ENCODE peak calls at places on chromosome 12, in eight cellular contexts. O is lower leg skin, D is fibroblast of the aortic adventitia, Y is AG10803, V is right atrium auricular region, X is fibroblast of mammary gland, Z is OCI-LY7, Q is ascending aorta. I is an unnamed sample.

GRCh38 chr12:100896192-100896591 is 101.6 kb downstream of the ANO4 start:
- DNase-seq in O (no peak), D (no peak), Y (no peak), V (no peak), X (no peak), Z (no peak), Q (no peak), I (no peak)

GRCh38 chr12:50971946-50972345 is 19.6 kb downstream of the HIGD1C start:
- DNase-seq in O (no peak), D (peak; percentile 37), Y (peak; percentile 86), V (no peak), X (peak; percentile 77), Z (no peak), Q (no peak), I (peak; percentile 10)

GRCh38 chr12:93698307-93699092 is 21.3 kb downstream of the CRADD start:
- DNase-seq in O (no peak), D (peak; percentile 41), Y (peak; percentile 26), V (no peak), X (no peak), Z (no peak), Q (no peak), I (peak; percentile 44)

GRCh38 chr12:97837401-97837800 is 374.8 kb downstream of the RMST start:
- DNase-seq in O (no peak), D (no peak), Y (peak; percentile 13), V (no peak), X (peak; percentile 84), Z (no peak), Q (no peak), I (no peak)

GRCh38 chr12:52924764-52925716 is 20.2 kb upstream of the KRT8 start:
- DNase-seq in O (no peak), D (peak; percentile 97), Y (peak; percentile 80), V (no peak), X (peak; percentile 54), Z (no peak), Q (no peak), I (peak; percentile 90)

GRCh38 chr12:127629066-127629820 is 637.7 kb upstream of the TMEM132C start:
- DNase-seq in O (no peak), D (no peak), Y (peak; percentile 25), V (no peak), X (peak; percentile 49), Z (no peak), Q (no peak), I (no peak)

GRCh38 chr12:44812062-44812461 is 64.1 kb downstream of the NELL2 start:
- DNase-seq in O (no peak), D (no peak), Y (no peak), V (no peak), X (peak; percentile 1), Z (peak; percentile 77), Q (no peak), I (no peak)

GRCh38 chr12:53613821-53614220 is 12.4 kb downstream of the ATF7 start:
- DNase-seq in O (no peak), D (peak; percentile 62), Y (peak; percentile 76), V (no peak), X (peak; percentile 57), Z (no peak), Q (no peak), I (no peak)

GRCh38 chr12:32051511-32052299 is 54.9 kb upstream of the BICD1 start:
- DNase-seq in O (no peak), D (peak; percentile 88), Y (peak; percentile 84), V (no peak), X (peak; percentile 96), Z (no peak), Q (no peak), I (peak; percentile 97)

GRCh38 chr12:21456291-21456780 is 18.9 kb downstream of the PYROXD1 start:
- DNase-seq in O (no peak), D (no peak), Y (no peak), V (no peak), X (no peak), Z (no peak), Q (no peak), I (no peak)

GRCh38 chr12:47812797-47813490 is 6.8 kb downstream of the HDAC7 start:
- DNase-seq in O (peak; percentile 88), D (peak; percentile 90), Y (peak; percentile 81), V (peak; percentile 94), X (peak; percentile 85), Z (peak; percentile 96), Q (peak; percentile 86), I (peak; percentile 83)
- TF ChIP-seq CTCF in O (no peak), D (no peak), Y (no peak), V (no peak), X (no peak), Z (peak; percentile 36), Q (peak; percentile 6), I (no peak)

GRCh38 chr12:105562727-105563072 is 232.2 kb downstream of the C12orf75 start:
- DNase-seq in O (peak; percentile 15), D (no peak), Y (no peak), V (no peak), X (no peak), Z (no peak), Q (no peak), I (no peak)

GRCh38 chr12:105559292-105559691 is 228.8 kb downstream of the C12orf75 start:
- DNase-seq in O (no peak), D (no peak), Y (no peak), V (no peak), X (no peak), Z (no peak), Q (no peak), I (no peak)

GRCh38 chr12:105567061-105567460 is 236.6 kb downstream of the C12orf75 start:
- DNase-seq in O (no peak), D (no peak), Y (no peak), V (no peak), X (peak; percentile 3), Z (no peak), Q (no peak), I (no peak)

DNA sequence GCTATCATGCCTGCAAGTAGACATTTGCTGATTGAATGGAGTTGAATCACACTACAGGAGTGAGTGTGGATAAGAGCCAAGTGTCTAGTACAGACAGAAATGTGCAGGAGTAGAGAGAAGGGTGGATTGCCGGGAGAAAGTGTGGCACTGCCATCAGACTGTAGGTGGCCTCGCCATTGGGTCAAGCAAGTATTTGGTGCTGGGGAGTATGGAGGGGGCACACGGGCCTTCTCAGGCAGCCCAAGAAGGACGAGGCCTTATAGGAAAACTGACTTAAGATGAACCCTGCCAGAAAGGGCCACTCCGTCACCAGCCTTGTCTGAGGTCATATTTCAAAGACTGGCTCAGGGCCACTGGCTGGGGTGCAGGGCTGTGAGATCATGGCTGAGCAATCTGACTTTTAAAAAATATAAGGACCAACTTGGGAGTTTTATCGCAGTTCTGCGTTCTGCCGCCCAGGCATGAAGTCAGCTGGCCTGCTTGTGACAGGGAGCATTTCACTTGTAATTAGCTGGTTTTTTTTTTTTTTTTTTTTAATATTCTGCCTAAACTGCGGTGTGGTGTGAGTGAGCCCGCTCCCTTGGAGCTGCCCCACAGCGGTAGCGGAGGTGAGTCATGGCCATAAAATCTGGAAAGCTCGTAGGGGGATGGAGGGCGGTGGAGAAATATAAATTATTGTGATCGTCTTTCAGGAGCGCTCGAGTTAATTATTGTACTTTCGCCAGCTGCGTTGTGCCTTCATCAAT is 231.7 kb downstream of the C12orf75 start:
- DNase-seq in O (peak; percentile 16), D (peak; percentile 86), Y (peak; percentile 91), V (peak; percentile 66), X (peak; percentile 88), Z (no peak), Q (peak; percentile 28), I (peak; percentile 66)
- TF ChIP-seq CTCF in O (no peak), D (no peak), Y (no peak), V (no peak), X (no peak), Z (no peak), Q (no peak), I (peak; percentile 22)

DNA sequence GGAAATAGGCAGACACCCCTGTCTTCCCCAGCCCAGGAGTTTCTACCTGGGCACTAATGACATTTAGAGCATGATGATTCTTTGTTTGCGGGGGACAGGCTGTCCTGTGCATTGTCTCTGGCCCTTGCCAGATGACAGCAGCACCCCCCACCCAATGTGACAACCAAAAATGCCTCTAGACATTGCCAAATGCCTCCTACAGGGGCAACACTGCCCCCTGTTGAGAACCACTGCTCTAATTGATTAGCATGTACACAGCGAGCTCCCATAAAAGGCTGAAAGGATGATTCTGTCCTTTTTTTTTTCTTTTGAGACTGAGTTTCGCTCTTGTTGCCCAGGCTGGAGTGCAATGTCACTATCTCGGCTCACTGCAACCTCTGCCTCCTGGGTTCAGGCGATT is 50.5 kb downstream of the MAP1LC3B2 start:
- DNase-seq in O (no peak), D (no peak), Y (no peak), V (no peak), X (no peak), Z (peak; percentile 57), Q (no peak), I (no peak)
- TF ChIP-seq CTCF in O (no peak), D (peak; percentile 17), Y (peak; percentile 32), V (no peak), X (peak; percentile 52), Z (peak; percentile 75), Q (no peak), I (peak; percentile 71)

GRCh38 chr12:753401-754237 is 1.2 kb downstream of the WNK1 start:
- DNase-seq in O (peak; percentile 28), D (peak; percentile 32), Y (no peak), V (peak; percentile 64), X (peak; percentile 11), Z (peak; percentile 57), Q (no peak), I (no peak)

GRCh38 chr12:754238-754816 is 1.9 kb downstream of the WNK1 start:
- DNase-seq in O (no peak), D (peak; percentile 27), Y (no peak), V (no peak), X (peak; percentile 36), Z (peak; percentile 31), Q (no peak), I (no peak)

GRCh38 chr12:752673-753400 is 458 bp downstream of the WNK1 start:
- DNase-seq in O (peak; percentile 36), D (peak; percentile 27), Y (peak; percentile 53), V (peak; percentile 60), X (peak; percentile 36), Z (peak; percentile 72), Q (no peak), I (no peak)

GRCh38 chr12:751828-752672 is at the start of gene WNK1:
- DNase-seq in O (peak; percentile 98), D (peak; percentile 99), Y (peak; percentile 99), V (peak; percentile 98), X (peak; percentile 99), Z (peak; percentile 99), Q (peak; percentile 93), I (peak; percentile 98)

DNA sequence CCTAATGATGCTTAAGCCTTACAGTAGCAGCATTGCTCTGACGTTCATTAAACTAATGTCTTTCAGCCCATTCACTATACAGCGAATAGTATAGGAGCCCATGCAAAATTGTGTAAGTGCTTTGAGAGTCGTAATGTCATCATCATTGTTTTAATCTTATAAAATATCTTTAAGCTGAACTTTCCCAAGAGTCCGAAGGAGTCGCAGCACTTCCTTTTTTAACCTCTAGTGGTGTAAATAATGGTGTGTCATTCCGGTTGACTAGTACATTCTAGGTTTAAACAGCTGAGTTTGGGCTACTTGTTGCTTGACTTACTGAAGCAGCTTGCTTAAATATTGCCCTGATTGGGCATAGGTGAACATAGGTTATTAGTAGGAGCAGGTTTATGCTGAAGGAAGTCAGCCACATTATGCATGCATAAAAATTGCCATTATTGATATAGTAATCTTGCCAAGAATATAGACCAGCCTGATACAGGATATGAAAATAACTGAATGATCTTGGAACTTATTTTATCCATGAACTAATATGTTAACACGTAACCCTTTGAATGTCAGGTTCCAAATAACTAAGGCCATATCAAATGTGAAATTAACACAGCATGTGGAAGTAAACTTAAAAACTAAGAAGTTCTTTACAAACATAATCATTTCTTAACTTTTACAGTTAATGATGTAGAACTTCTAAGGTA is 2.6 kb downstream of the WNK1 start:
- DNase-seq in O (no peak), D (peak; percentile 77), Y (peak; percentile 65), V (no peak), X (peak; percentile 81), Z (peak; percentile 68), Q (no peak), I (peak; percentile 80)
- TF ChIP-seq CTCF in O (no peak), D (peak; percentile 72), Y (peak; percentile 69), V (no peak), X (peak; percentile 49), Z (peak; percentile 71), Q (peak; percentile 33), I (peak; percentile 77)

GRCh38 chr12:67388331-67389163 is 119.4 kb downstream of the CAND1 start:
- DNase-seq in O (no peak), D (no peak), Y (no peak), V (no peak), X (no peak), Z (peak; percentile 2), Q (no peak), I (no peak)
- TF ChIP-seq CTCF in O (no peak), D (no peak), Y (no peak), V (no peak), X (peak; percentile 13), Z (peak; percentile 32), Q (no peak), I (peak; percentile 57)

I was measured in HFFc6.